ENCODE peak calls at places on chromosomes 4 and X, in five cellular contexts. J is PC-3, L is GM23248, V is OCI-LY7, F is hepatocyte. O is an unnamed sample. For H3K9me2, the result is how much of the 10 kb centered on the place peaks cover.

GRCh38 chr4:103934178-103934789 is 214.5 kb upstream of the TACR3 start:
- DNase-seq in F (peak), V (peak), L (peak), J (peak), O (peak)

GRCh38 chr4:76420901-76421581 is at the start of gene CCDC158:
- DNase-seq in V (no peak), L (peak), J (no peak), F (no peak), O (no peak)

GRCh38 chrX:28324306-28324705 is 262.9 kb upstream of the IL1RAPL1 start:
- DNase-seq in F (no peak), L (no peak), J (peak), V (no peak), O (no peak)

GRCh38 chrX:154310991-154311541 is 15.5 kb downstream of the TKTL1 start:
- DNase-seq in V (no peak), F (peak), L (no peak), J (no peak), O (no peak)

GRCh38 chr4:145907363-145907762 is 31.3 kb downstream of the ZNF827 start:
- DNase-seq in V (no peak), F (no peak), L (no peak), J (no peak), O (no peak)

GRCh38 chr4:122007016-122007415 is 55.2 kb upstream of the TRPC3 start:
- DNase-seq in L (peak), F (no peak), J (no peak), V (no peak), O (no peak)

GRCh38 chr4:102451266-102451665 is 49.9 kb upstream of the NFKB1 start:
- DNase-seq in V (no peak), J (no peak), L (peak), F (no peak), O (no peak)

GRCh38 chr4:182225257-182225852 is 17.8 kb upstream of the TENM3 start:
- DNase-seq in J (no peak), F (no peak), V (no peak), L (no peak), O (no peak)

GRCh38 chr4:180059216-180059881 is 2183.9 kb upstream of the TENM3 start:
- DNase-seq in V (no peak), J (no peak), L (peak), F (peak), O (no peak)

GRCh38 chr4:79869597-79870336 is 203.3 kb downstream of the ANTXR2 start:
- DNase-seq in V (no peak), L (no peak), F (no peak), J (no peak), O (no peak)
- TF ChIP-seq EZH2phosphoT487 in V (no peak), L (no peak), F (no peak), J (no peak), O (no peak)

DNA sequence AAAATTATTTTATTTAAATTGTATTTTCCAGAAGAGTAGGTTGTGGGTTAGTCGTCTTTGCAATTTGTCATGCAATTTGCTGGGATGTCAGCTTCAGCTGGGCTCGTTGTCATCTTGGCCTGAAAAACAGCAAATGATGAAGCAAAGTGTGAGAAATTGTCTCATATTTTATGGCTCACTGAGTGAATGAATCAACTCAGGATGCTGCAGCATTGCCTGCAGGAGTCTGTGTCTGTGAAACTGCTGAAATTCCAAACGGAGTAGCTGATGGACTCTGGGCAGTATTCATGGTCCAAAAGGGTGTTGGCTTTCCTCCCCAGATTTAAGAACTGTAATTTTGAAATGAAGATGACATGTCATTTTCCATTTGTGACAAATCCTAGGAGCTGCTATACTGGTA is 37.2 kb downstream of the CXCL8 start:
- DNase-seq in V (no peak), F (no peak), J (peak), L (peak), O (no peak)
- H3K9me2 ChIP-seq in V (under half), F (under half), J (under half), L (under half), O (under half)

DNA sequence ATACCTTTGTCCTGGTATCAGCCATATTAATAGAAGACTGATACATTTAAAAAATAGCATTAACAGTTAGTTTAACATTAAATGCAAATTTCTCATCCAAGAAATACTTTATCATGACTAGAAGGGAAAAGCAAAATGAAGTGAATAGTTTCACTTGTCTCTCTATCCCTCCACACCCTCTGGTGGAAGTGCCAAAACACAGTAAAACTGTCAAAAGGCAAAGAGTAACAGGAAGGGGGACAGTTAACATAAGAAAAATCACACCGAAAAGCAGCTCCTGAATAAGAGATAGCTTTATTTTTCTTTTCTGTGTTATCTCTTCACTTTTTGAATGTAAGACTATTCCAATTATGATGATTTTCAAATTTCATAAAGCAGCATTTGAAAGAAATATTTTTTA is 187.2 kb downstream of the FBXW7 start:
- DNase-seq in L (peak), F (no peak), J (peak), V (no peak), O (no peak)
- TF ChIP-seq EZH2phosphoT487 in L (no peak), F (no peak), J (no peak), V (no peak), O (no peak)

GRCh38 chr4:925771-926500 is 6.2 kb downstream of the GAK start:
- DNase-seq in L (no peak), F (no peak), V (no peak), J (no peak), O (no peak)

GRCh38 chr4:929096-929765 is 2.9 kb downstream of the GAK start:
- DNase-seq in L (no peak), V (no peak), F (no peak), J (no peak), O (no peak)

GRCh38 chr4:924107-925096 is 7.7 kb downstream of the GAK start:
- DNase-seq in F (no peak), L (peak), J (no peak), V (peak), O (no peak)

GRCh38 chr4:925171-925570 is 6.9 kb downstream of the GAK start:
- DNase-seq in J (no peak), V (no peak), F (no peak), L (no peak), O (no peak)

GRCh38 chr4:926538-926937 is 5.6 kb downstream of the GAK start:
- DNase-seq in J (peak), L (peak), F (peak), V (peak), O (no peak)
- H3K9me2 ChIP-seq in J (under half), L (under half), F (under half), V (under half), O (under half)

GRCh38 chr4:88757776-88758175 is 60.1 kb upstream of the NAP1L5 start:
- DNase-seq in V (no peak), F (no peak), L (no peak), J (no peak), O (no peak)

GRCh38 chr4:88761342-88761741 is 63.7 kb upstream of the NAP1L5 start:
- DNase-seq in V (no peak), L (no peak), J (no peak), F (no peak), O (no peak)

GRCh38 chr4:88758264-88758663 is 60.6 kb upstream of the NAP1L5 start:
- DNase-seq in J (peak), L (no peak), V (no peak), F (no peak), O (no peak)

GRCh38 chr4:88757067-88757466 is 59.4 kb upstream of the NAP1L5 start:
- DNase-seq in F (no peak), J (no peak), L (no peak), V (no peak), O (no peak)

DNA sequence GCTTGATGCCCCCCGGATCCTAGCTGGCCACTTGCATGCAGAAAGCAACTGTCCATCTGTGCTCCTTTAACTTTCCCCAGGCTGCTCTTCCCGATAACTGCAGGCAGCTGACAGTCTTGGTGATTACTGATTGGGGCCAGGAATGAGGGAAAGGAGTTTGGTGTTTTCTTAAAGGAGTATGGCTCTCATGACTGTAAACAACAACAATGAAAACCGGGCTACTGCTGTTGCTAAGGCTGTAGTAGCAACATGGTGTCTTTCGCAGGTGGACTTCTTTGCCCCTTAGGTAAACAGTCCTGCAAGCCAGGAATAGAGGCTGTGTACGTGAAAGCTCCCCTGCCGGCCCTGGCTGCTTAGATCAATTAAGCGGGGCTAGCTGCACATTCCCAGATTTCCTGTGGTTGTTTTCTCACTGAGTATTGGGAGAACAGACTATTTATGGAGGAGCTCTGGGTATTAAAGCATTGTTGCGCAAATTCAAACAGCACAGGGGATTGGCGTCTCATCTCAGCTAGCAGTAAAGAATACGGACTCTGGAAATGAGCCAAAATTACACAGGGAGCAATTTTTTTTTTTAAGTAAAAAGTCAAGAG is 61.5 kb upstream of the NAP1L5 start:
- DNase-seq in V (no peak), J (no peak), F (peak), L (peak), O (no peak)
- TF ChIP-seq EZH2phosphoT487 in V (no peak), J (no peak), F (no peak), L (no peak), O (no peak)

DNA sequence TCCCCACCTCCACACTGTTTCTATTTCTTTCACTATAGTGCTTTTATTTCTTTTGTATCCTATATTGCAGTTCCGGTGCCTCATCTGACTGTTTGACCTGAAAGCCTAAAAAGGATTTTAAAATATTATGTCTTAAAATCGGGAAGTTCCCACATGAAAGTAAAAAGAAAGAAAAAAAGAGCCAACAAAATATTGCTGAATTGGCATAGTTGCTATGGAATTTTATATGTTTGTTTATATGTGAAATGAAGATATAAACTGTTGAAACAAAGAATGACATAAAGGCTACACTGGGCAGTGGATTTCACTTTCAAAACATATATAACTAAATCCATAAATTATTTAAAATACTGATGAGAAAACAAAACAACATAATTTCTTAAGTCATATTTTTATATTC is 1383.7 kb downstream of the C4orf33 start:
- DNase-seq in L (no peak), F (no peak), V (no peak), J (no peak), O (no peak)
- H3K9me2 ChIP-seq in L (under half), F (under half), V (under half), J (under half), O (under half)

DNA sequence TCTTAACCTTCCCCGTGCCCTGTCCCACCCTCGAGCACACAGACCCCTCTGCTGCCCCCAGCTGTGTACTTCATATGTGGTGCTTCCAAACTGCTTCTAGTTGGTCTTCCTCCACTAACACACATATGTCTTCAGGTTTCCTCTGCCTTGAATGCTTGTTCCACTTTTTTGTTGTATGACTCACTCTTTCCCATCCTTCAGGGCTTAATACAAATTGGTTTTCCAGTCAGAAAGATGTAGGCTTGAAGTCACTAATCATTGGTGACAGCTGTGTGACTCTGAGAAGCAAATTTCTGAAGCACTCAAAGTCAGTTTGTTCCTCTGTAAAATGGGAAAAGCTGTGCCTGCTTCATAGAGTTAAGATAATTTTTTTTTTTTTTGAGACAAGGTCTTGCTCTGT is 30.7 kb downstream of the TRIM2 start:
- DNase-seq in L (peak), V (no peak), F (no peak), J (peak), O (peak)
- TF ChIP-seq EZH2phosphoT487 in L (no peak), V (no peak), F (no peak), J (no peak), O (no peak)